ENCODE peak calls at places on chromosomes 5 and 9, in four cellular contexts. X is suprapubic skin, L is GM12878, Y is stomach. Q is an unnamed sample.

GRCh38 chr9:14616188-14616982 is 76.8 kb downstream of the ZDHHC21 start:
- DNase-seq in X (no peak), Y (no peak), L (no peak), Q (no peak)

GRCh38 chr9:112520646-112521045 is 34.0 kb downstream of the KIAA1958 start:
- DNase-seq in L (no peak), Y (no peak), X (no peak), Q (no peak)

GRCh38 chr5:80170117-80170535 is 85.7 kb downstream of the SERINC5 start:
- DNase-seq in Y (no peak), X (no peak), L (no peak), Q (no peak)

GRCh38 chr9:33024126-33024965 is 727 bp upstream of the DNAJA1 start:
- DNase-seq in X (no peak), L (no peak), Y (no peak), Q (peak; percentile 26)

GRCh38 chr9:135116892-135117680 is 29.6 kb downstream of the OLFM1 start:
- DNase-seq in L (no peak), X (no peak), Y (no peak), Q (no peak)

GRCh38 chr9:84296146-84296843 is 44.3 kb downstream of the SLC28A3 start:
- DNase-seq in X (no peak), L (peak; percentile 66), Y (no peak), Q (no peak)

GRCh38 chr9:133627341-133627740 is 8.8 kb upstream of the DBH start:
- DNase-seq in L (no peak), Y (no peak), X (no peak), Q (no peak)

GRCh38 chr9:82934949-82935348 is 128.0 kb downstream of the RASEF start:
- DNase-seq in X (no peak), Y (no peak), L (no peak), Q (no peak)

GRCh38 chr5:16727937-16728336 is 111.1 kb upstream of the RETREG1 start:
- DNase-seq in L (no peak), Y (peak; percentile 79), X (no peak), Q (peak; percentile 47)

GRCh38 chr5:4233671-4234070 is 638.0 kb downstream of the IRX1 start:
- DNase-seq in L (no peak), Y (no peak), X (no peak), Q (no peak)

GRCh38 chr9:6142816-6143454 is 72.7 kb upstream of the IL33 start:
- DNase-seq in X (no peak), L (no peak), Y (no peak), Q (no peak)

GRCh38 chr5:10301266-10301665 is 6.4 kb downstream of the CMBL start:
- DNase-seq in Y (no peak), L (no peak), X (no peak), Q (peak; percentile 61)

GRCh38 chr5:23648656-23649055 is 141.2 kb downstream of the PRDM9 start:
- DNase-seq in Y (no peak), X (no peak), L (no peak), Q (no peak)

GRCh38 chr5:32708949-32709348 is 2.2 kb upstream of the NPR3 start:
- DNase-seq in Y (no peak), L (no peak), X (no peak), Q (no peak)

GRCh38 chr5:14293279-14293678 is 150.1 kb downstream of the TRIO start:
- DNase-seq in X (no peak), Y (no peak), L (no peak), Q (no peak)

GRCh38 chr5:5221731-5222130 is 81.6 kb downstream of the ADAMTS16 start:
- DNase-seq in Y (no peak), X (no peak), L (no peak), Q (no peak)

GRCh38 chr5:19492861-19493260 is 495.1 kb downstream of the CDH18 start:
- DNase-seq in Y (no peak), L (no peak), X (no peak), Q (no peak)

GRCh38 chr5:8842906-8843590 is 702.8 kb downstream of the SEMA5A start:
- DNase-seq in L (no peak), Y (no peak), X (no peak), Q (no peak)

GRCh38 chr5:172715421-172715780 is 55.6 kb downstream of the DUSP1 start:
- DNase-seq in X (no peak), Y (no peak), L (no peak), Q (no peak)

GRCh38 chr5:96144289-96144688 is 182.6 kb upstream of the ELL2 start:
- DNase-seq in L (no peak), Y (peak; percentile 65), X (no peak), Q (peak; percentile 22)

GRCh38 chr5:95392593-95393182 is 1.5 kb downstream of the FAM81B start:
- DNase-seq in L (no peak), X (no peak), Y (no peak), Q (no peak)

GRCh38 chr5:74020488-74020887 is 394.5 kb downstream of the ARHGEF28 start:
- DNase-seq in Y (no peak), L (no peak), X (no peak), Q (no peak)

GRCh38 chr9:18357321-18357720 is 116.6 kb upstream of the ADAMTSL1 start:
- DNase-seq in X (no peak), Y (no peak), L (no peak), Q (no peak)

GRCh38 chr5:82448374-82448773 is 170.2 kb upstream of the RPS23 start:
- DNase-seq in Y (no peak), L (no peak), X (no peak), Q (no peak)

GRCh38 chr9:135976531-135976930 is 15.4 kb upstream of the UBAC1 start:
- DNase-seq in L (no peak), X (no peak), Y (no peak), Q (no peak)

GRCh38 chr5:124935060-124935459 is 188.6 kb upstream of the ZNF608 start:
- DNase-seq in X (no peak), Y (no peak), L (peak; percentile 87), Q (peak; percentile 27)

GRCh38 chr5:135568923-135569360 is 9.8 kb downstream of the CXCL14 start:
- DNase-seq in L (no peak), Y (no peak), X (no peak), Q (no peak)

GRCh38 chr5:135571210-135571609 is 7.6 kb downstream of the CXCL14 start:
- DNase-seq in Y (no peak), X (no peak), L (no peak), Q (no peak)

GRCh38 chr5:135570453-135570764 is 8.4 kb downstream of the CXCL14 start:
- DNase-seq in L (no peak), X (no peak), Y (no peak), Q (no peak)

GRCh38 chr5:135568241-135568640 is 10.6 kb downstream of the CXCL14 start:
- DNase-seq in Y (no peak), L (no peak), X (no peak), Q (no peak)

DNA sequence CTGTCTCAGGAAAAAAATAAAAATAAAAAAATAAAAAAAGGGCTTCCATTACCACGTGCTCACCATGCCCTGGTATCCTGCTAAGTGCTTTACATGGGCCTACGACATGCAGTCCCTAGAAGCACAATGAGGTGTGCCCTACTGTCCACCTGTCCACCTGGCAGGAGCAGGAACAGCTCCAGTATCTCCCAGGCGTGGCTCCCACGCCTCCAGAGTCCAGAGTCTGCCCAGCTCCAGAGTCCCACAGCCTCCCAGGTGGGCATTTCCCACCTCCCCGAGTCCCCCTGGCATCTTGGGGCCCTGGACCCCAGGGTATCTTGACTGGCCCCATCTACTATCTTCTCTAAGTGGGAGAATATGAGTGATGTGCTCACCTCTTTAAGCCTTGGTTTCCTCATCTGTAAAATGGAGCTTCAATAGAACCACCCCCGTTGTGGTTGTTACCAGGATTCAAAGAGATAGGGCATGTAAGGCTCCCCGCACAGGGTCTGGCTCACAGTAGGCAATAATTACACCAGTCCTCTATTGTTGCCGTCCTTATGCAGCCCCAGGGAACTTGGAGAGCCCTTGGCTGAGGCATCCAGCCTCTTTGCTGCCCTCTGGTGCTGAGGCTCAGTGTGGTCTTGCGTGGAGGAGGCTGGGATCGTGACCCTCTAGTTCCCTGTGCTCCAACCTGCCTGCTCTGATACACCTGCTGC is 8.9 kb downstream of the CXCL14 start:
- DNase-seq in Y (peak; percentile 45), L (no peak), X (no peak), Q (peak; percentile 18)
- TF ChIP-seq CTCF in Y (peak; percentile 25), L (peak; percentile 39), X (peak; percentile 42), Q (peak; percentile 23)

GRCh38 chr9:127754099-127754760 is 19.1 kb upstream of the TOR2A start:
- DNase-seq in X (no peak), L (no peak), Y (no peak), Q (no peak)
- TF ChIP-seq POLR2AphosphoS5 in X (no peak), L (no peak), Y (no peak), Q (no peak)

GRCh38 chr5:180207593-180207992 is 1.4 kb downstream of the RASGEF1C start:
- DNase-seq in L (no peak), Y (no peak), X (no peak), Q (no peak)

GRCh38 chr5:180209137-180209581 is at the start of gene RASGEF1C:
- DNase-seq in X (no peak), L (no peak), Y (peak; percentile 71), Q (peak; percentile 68)

GRCh38 chr5:180208435-180209081 is 453 bp downstream of the RASGEF1C start:
- DNase-seq in L (no peak), Y (no peak), X (no peak), Q (no peak)

GRCh38 chr5:180206993-180207392 is 2.0 kb downstream of the RASGEF1C start:
- DNase-seq in X (no peak), L (no peak), Y (no peak), Q (no peak)

DNA sequence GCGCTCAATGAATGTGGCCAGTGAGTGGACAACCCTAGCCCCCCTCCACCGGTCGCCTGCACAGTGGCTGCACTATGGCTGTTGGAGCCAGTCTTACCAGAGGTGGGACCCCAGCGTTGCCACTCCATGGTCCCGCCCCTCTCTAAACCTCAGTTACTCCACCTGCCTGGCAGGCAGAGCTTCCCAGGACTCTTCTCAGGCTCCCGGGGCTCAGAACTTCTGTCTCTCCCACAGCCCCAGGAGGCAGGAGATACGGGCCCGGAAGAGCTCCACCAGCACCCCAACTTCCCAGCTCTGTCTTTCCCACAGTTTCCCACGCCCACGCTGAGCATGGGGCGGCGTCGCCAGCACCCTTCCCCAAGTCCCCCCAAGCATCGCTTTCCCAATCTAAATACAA is 975 bp downstream of the RASGEF1C start:
- DNase-seq in Y (no peak), X (no peak), L (no peak), Q (no peak)
- H3K4me3 ChIP-seq in Y (peak overlapping the region; percentile 37), X (peak overlapping the region; percentile 48), L (no peak overlapping the region), Q (no peak overlapping the region)

DNA sequence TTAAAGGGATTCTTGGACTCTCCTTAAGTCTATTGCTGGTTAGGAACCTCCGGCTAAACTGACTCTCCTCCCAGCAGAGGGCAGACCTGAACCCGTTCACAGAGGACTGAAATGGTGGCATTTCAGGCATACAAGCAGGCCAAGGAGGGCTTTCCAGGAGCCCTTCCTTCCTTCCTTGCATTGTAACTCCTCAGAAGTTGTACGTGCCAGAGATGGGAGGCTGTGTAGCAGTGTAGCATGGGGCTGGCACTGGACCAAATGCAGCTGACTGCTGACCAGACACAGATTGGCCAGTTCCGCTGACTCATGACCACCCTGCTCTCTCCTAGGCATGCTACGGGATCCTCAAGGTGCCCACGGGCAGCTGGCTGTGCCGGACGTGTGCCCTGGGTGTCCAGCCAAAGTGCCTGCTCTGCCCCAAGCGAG is 36.4 kb downstream of the JADE2 start:
- DNase-seq in Y (peak; percentile 49), L (no peak), X (no peak), Q (no peak)
- TF ChIP-seq CTCF in Y (no peak), L (no peak), X (peak; percentile 18), Q (no peak)